ENCODE peak calls at places on chromosomes 12 and 14, in ten cellular contexts. Z is AG04450; L is tibial nerve; F is left ventricle myocardium inferior; B is heart left ventricle; A is lower lobe of right lung; O is GM23248; W is CD8-positive, alpha-beta T cell; D is left lung; X is HepG2. T is an unnamed sample.

GRCh38 chr12:105228494-105228893 is 7.5 kb downstream of the APPL2 start:
- DNase-seq in D (no peak), O (peak), X (no peak), B (no peak), Z (no peak), F (no peak), L (no peak), W (no peak), A (no peak), T (peak)

GRCh38 chr14:100669468-100669867 is 57.2 kb upstream of the DLK1 start:
- DNase-seq in Z (no peak), D (no peak), W (no peak), L (no peak), F (no peak), X (no peak), A (no peak), O (no peak), B (no peak), T (no peak)

GRCh38 chr14:35114036-35114435 is 7.8 kb downstream of the PPP2R3C start:
- DNase-seq in Z (peak), F (no peak), O (peak), B (no peak), L (no peak), A (no peak), W (no peak), X (no peak), D (no peak), T (no peak)

GRCh38 chr12:29163146-29163545 is 14.1 kb downstream of the FAR2 start:
- DNase-seq in W (no peak), L (no peak), F (no peak), Z (no peak), X (no peak), A (no peak), B (no peak), O (no peak), D (no peak), T (no peak)

GRCh38 chr12:51000245-51000644 is 25.9 kb downstream of the SLC11A2 start:
- DNase-seq in L (no peak), X (no peak), D (no peak), B (no peak), F (no peak), W (no peak), O (peak), Z (no peak), A (no peak), T (peak)

GRCh38 chr12:58815235-58815634 is 105.1 kb downstream of the LRIG3 start:
- DNase-seq in B (no peak), A (no peak), Z (no peak), W (no peak), O (no peak), D (no peak), X (no peak), F (no peak), L (no peak), T (no peak)

GRCh38 chr12:15712823-15713663 is 76.1 kb downstream of the EPS8 start:
- DNase-seq in B (peak), Z (no peak), W (no peak), X (peak), O (no peak), F (peak), L (peak), A (peak), D (no peak), T (no peak)

GRCh38 chr12:53115891-53116675 is 12.8 kb downstream of the SOAT2 start:
- DNase-seq in D (no peak), X (no peak), O (no peak), Z (no peak), A (no peak), W (no peak), B (peak), F (no peak), L (no peak), T (no peak)

GRCh38 chr12:110199360-110200123 is 75.4 kb downstream of the IFT81 start:
- DNase-seq in Z (no peak), A (no peak), F (no peak), O (peak), D (no peak), L (no peak), X (peak), B (no peak), W (no peak), T (peak)

GRCh38 chr12:26014085-26014484 is 55.6 kb downstream of the RASSF8 start:
- DNase-seq in W (no peak), Z (no peak), F (no peak), O (peak), X (no peak), A (no peak), B (no peak), D (no peak), L (no peak), T (no peak)

GRCh38 chr14:95979339-95980042 is 59.7 kb upstream of the C14orf132 start:
- DNase-seq in X (no peak), A (no peak), L (no peak), Z (no peak), O (peak), W (no peak), F (no peak), B (no peak), D (no peak), T (no peak)
- H3K4me3 ChIP-seq in X (no peak), A (no peak), L (no peak), Z (no peak), O (no peak), W (no peak), F (no peak), B (no peak), D (no peak), T (no peak)

GRCh38 chr14:62117010-62117717 is 354.9 kb downstream of the SNAPC1 start:
- DNase-seq in F (peak), D (peak), O (peak), X (peak), A (peak), L (peak), B (peak), Z (peak), W (peak), T (peak)

GRCh38 chr14:62118871-62119270 is 356.7 kb downstream of the SNAPC1 start:
- DNase-seq in A (no peak), Z (no peak), D (no peak), F (no peak), X (no peak), B (no peak), W (no peak), O (no peak), L (no peak), T (no peak)

GRCh38 chr14:62118461-62118860 is 356.2 kb downstream of the SNAPC1 start:
- DNase-seq in X (no peak), F (no peak), W (no peak), D (no peak), O (no peak), Z (no peak), L (no peak), B (no peak), A (no peak), T (no peak)

GRCh38 chr14:62117718-62118164 is 355.5 kb downstream of the SNAPC1 start:
- DNase-seq in L (no peak), A (no peak), X (no peak), O (peak), D (no peak), W (no peak), F (no peak), B (no peak), Z (no peak), T (no peak)
- H3K27ac ChIP-seq in L (no peak), A (no peak), X (no peak), O (no peak), D (no peak), W (no peak), F (no peak), B (no peak), Z (no peak), T (no peak)

GRCh38 chr14:33686218-33686617 is 264.7 kb downstream of the EGLN3 start:
- DNase-seq in W (no peak), O (peak), A (no peak), L (no peak), X (no peak), D (no peak), F (no peak), Z (no peak), B (no peak), T (peak)
- H3K4me3 ChIP-seq in W (no peak), O (no peak), A (no peak), L (no peak), X (no peak), D (no peak), F (no peak), Z (no peak), B (no peak), T (no peak)

DNA sequence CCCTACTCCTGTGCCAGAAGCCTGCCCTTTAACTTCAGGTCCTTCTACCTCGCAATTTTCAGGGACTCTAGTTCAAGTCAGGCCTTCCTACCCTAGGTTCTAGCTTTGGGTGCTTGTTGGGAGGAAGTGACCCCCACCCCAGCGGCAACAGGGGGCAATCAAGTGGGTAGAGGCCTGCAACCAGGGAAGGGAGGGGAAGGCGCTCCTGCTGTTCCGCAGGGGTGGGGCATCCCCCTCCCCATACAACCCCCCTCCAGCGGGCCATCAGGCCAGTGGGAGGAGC is 202 bp upstream of the PRPH start:
- DNase-seq in Z (no peak), D (no peak), X (no peak), O (no peak), F (no peak), W (no peak), L (no peak), B (no peak), A (no peak), T (no peak)
- H3K27ac ChIP-seq in Z (no peak), D (no peak), X (no peak), O (no peak), F (no peak), W (no peak), L (no peak), B (no peak), A (no peak), T (no peak)

DNA sequence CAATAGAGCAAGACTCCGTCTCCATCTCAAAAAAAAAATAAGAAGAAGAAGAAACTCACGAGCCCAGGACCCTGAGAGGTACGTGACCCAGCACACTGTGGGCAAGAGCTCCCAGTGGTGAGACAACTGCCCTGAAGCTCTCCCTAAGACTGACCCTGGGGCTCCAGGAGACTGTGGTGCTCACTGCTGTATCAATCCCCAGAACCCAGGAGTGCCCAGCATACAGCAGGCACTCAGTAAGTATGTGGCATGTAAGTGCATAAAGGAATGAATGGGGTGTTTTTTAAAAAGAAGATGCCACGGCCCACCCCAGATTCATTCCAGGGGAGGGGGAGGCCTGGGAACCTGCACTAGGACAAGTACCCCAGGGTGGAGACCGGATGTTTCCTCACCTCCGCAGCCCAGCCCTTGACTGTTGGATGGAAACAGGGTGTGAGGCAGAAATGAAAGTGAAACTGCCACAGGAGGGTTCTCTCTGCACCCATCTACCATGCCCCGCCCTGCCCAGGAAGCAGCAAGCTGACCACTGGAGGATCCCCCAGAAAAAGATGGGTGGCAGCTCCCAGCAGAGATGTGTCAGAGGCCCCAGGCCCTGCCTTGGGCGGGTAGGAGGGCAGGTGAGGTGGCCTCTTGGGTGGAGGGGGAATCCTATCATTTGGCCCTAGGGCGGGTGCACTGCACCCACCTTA is 12.2 kb downstream of the ITPK1 start:
- DNase-seq in X (no peak), A (peak), B (peak), W (peak), O (peak), Z (no peak), F (no peak), L (no peak), D (peak), T (no peak)
- H3K4me3 ChIP-seq in X (no peak), A (peak), B (no peak), W (peak), O (no peak), Z (no peak), F (no peak), L (no peak), D (no peak), T (no peak)

GRCh38 chr14:33611405-33612183 is 339.3 kb downstream of the EGLN3 start:
- DNase-seq in L (no peak), X (no peak), Z (no peak), O (peak), F (no peak), A (no peak), D (no peak), B (no peak), W (no peak), T (peak)
- H3K27ac ChIP-seq in L (no peak), X (no peak), Z (no peak), O (no peak), F (no peak), A (no peak), D (no peak), B (no peak), W (no peak), T (no peak)